ENCODE peak calls at places on chromosomes 12 and 14, in five cellular contexts. Z is IMR-90, A is H1, Y is H9, E is trophoblast cell. I is an unnamed sample. For H3K4me1, the result is how much of the 10 kb centered on the place peaks cover.

GRCh38 chr14:21526672-21527319 is 650 bp upstream of the SALL2 start:
- DNase-seq in Z (no peak), A (peak), E (no peak), Y (peak), I (peak)

GRCh38 chr14:70005281-70005805 is 126.1 kb downstream of the SMOC1 start:
- DNase-seq in A (no peak), Z (no peak), Y (no peak), E (no peak), I (no peak)

GRCh38 chr14:100582496-100583165 is 4.6 kb downstream of the BEGAIN start:
- DNase-seq in Z (no peak), Y (no peak), E (no peak), A (no peak), I (no peak)

GRCh38 chr12:116736962-116737773 is 701 bp downstream of the SPRING1 start:
- DNase-seq in Y (no peak), E (no peak), A (no peak), Z (no peak), I (peak)

GRCh38 chr12:113896841-113897240 is 69.3 kb downstream of the RBM19 start:
- DNase-seq in Y (no peak), A (no peak), E (no peak), Z (no peak), I (no peak)

GRCh38 chr14:75399819-75400678 is 27.8 kb upstream of the JDP2 start:
- DNase-seq in Y (no peak), A (no peak), Z (no peak), E (peak), I (no peak)

GRCh38 chr12:3202734-3203446 is 125.7 kb downstream of the TSPAN9 start:
- DNase-seq in Z (peak), E (peak), Y (peak), A (no peak), I (peak)

GRCh38 chr14:61351457-61351856 is 30.1 kb downstream of the PRKCH start:
- DNase-seq in Z (no peak), A (no peak), E (no peak), Y (no peak), I (no peak)

DNA sequence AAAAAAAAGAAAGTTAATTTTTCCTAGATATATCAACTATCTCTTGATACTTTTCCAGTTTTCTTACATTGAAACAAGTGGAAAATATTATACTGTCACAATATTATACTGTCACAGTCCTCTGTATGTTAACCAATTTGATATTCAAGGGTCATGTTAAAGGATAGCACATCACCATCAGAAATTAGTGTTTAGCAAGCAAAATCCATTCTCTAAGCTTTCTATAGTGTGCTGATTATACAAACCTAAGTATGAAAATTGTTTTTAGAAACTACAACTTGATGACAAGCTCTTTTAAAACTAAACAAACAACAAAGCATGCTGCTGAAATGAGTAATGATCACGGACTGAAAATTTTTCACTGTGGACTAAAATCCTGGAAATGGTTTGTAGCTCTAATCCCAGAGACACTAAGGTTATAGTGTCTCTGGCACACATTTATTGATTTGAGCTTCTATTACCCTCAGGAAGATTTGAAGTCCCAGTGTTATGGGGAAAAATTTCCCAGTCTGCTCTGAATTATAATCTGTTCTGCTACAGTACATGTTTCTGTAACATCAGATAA is 9.7 kb downstream of the SPTSSA start:
- DNase-seq in A (no peak), E (no peak), Z (no peak), Y (no peak), I (no peak)
- H3K4me1 ChIP-seq in A (under half), E (under half), Z (under half), Y (under half), I (under half)

DNA sequence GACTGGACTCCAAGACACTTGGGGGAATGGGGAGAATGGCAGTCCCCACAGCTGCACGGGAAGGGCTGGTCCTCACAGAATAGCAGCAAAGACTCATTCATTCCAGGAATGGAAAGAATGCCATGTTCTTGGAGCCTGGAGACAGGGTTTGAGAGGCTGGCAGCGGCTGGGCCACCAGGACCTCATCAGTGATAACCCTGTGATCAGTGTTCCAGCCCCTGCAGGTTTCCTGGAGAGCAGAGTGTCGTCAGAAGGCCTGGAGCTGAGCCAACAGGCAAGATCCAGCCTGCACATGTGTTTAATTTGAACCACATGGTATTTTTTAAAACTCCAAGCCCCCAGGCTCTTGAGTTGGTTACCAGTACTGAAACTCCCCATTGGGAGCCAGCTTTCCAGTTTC is 11.3 kb downstream of the BDKRB1 start:
- DNase-seq in Y (peak), Z (peak), A (no peak), E (no peak), I (no peak)
- H3K18ac ChIP-seq in Y (no peak), Z (peak), A (no peak), E (peak), I (no peak)

GRCh38 chr12:106113042-106113441 is 25.7 kb downstream of the NUAK1 start:
- DNase-seq in A (no peak), Y (no peak), Z (peak), E (no peak), I (no peak)
- H2AFZ ChIP-seq in A (no peak), Y (no peak), Z (no peak), E (no peak), I (no peak)

DNA sequence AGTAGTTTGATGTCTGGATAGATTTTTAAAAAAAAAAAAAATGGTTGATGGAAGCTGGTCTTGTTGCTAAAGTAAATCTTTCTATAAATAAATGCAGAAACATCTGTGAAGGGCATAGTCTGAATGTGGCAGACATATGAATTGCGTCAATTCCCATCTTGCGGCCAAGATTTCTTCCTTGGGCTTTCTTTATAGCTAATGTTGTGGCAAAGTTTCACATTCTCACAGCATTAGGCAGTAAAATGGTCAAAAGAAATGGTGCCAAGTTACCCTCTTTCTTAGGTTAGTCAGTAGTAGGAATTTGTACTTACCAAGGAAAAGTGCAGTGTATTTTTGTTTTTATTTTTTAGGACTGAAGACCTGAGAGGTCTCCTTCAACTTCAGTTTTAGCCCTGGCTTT is 35.8 kb downstream of the RASSF8 start:
- DNase-seq in Y (no peak), E (no peak), A (no peak), Z (peak), I (no peak)
- H3K4me1 ChIP-seq in Y (under half), E (under half), A (under half), Z (under half), I (under half)

GRCh38 chr14:71666579-71667145 is 265.6 kb upstream of the RGS6 start:
- DNase-seq in Z (no peak), E (no peak), A (no peak), Y (no peak), I (no peak)

GRCh38 chr14:71668186-71668912 is 263.9 kb upstream of the RGS6 start:
- DNase-seq in E (no peak), Y (no peak), Z (peak), A (no peak), I (no peak)

GRCh38 chr14:71668942-71669341 is 263.3 kb upstream of the RGS6 start:
- DNase-seq in Z (no peak), A (no peak), E (no peak), Y (no peak), I (no peak)

GRCh38 chr14:71665157-71665556 is 267.1 kb upstream of the RGS6 start:
- DNase-seq in E (no peak), Z (peak), Y (no peak), A (no peak), I (no peak)

GRCh38 chr14:71665781-71666180 is 266.4 kb upstream of the RGS6 start:
- DNase-seq in E (no peak), A (no peak), Y (no peak), Z (no peak), I (no peak)
- H3K18ac ChIP-seq in E (no peak), A (no peak), Y (no peak), Z (no peak), I (no peak)

DNA sequence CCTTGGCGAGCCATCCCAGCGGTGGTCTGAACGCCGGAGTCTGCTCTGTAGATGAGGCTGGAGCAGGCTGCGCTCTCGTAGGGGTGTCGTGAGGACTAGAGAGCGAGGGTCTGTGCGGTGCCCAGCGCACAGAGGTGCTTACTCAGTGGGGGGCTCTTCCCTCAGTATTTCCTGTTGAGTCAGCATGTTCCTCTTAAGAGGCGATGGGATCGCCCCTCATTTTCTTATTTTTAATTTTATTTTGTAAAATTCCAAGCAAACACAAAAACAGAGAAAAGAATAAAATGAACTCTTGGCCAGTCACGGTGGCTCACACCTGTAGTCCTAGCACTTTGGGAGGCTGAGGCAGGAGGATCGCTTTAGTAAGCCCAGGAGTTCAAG is 40.8 kb upstream of the BCL7A start:
- DNase-seq in Z (no peak), Y (no peak), A (no peak), E (no peak), I (no peak)
- H2AFZ ChIP-seq in Z (peak), Y (no peak), A (peak), E (no peak), I (peak)

GRCh38 chr12:106106129-106106566 is 32.6 kb downstream of the NUAK1 start:
- DNase-seq in E (peak), A (no peak), Y (no peak), Z (no peak), I (no peak)

GRCh38 chr12:106107566-106107965 is 31.2 kb downstream of the NUAK1 start:
- DNase-seq in Y (no peak), E (peak), A (no peak), Z (peak), I (no peak)

GRCh38 chr12:106109168-106109910 is 29.4 kb downstream of the NUAK1 start:
- DNase-seq in Z (no peak), A (no peak), E (peak), Y (no peak), I (no peak)

GRCh38 chr12:106106892-106107291 is 31.9 kb downstream of the NUAK1 start:
- DNase-seq in E (peak), A (no peak), Y (no peak), Z (peak), I (no peak)

GRCh38 chr12:106108187-106108816 is 30.5 kb downstream of the NUAK1 start:
- DNase-seq in A (peak), Z (peak), Y (peak), E (no peak), I (no peak)
- H3K4me1 ChIP-seq in A (under half), Z (under half), Y (under half), E (under half), I (half or more)

GRCh38 chr12:126454581-126454980 is 1389.3 kb downstream of the AACS start:
- DNase-seq in Y (no peak), A (no peak), Z (no peak), E (no peak), I (no peak)
- H3K18ac ChIP-seq in Y (peak), A (no peak), Z (no peak), E (no peak), I (no peak)

DNA sequence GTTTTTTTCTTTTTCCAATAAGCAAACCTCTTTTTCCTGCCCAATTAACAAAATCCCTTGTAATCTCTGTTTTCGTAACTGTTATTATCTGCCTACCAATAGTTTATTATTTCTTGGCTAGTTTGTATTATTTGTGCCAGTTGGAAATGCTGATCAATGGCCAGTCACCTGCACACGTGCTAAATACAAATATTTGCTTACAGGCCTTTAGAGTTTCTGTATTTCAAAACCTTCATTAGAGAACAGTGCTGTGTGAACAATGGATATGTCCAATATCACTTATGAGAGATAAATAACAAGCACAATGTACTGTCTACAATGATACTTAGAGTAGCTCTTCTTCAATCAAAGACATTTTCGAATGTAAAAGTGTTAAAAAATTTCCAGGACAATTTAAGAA is 10.8 kb upstream of the DYRK2 start:
- DNase-seq in A (no peak), E (no peak), Z (no peak), Y (no peak), I (no peak)
- H2AFZ ChIP-seq in A (no peak), E (no peak), Z (no peak), Y (no peak), I (no peak)